ENCODE peak calls at places on chromosomes 2 and 18, in ten cellular contexts. Q, S, I, Y, D, W, X, T, L and K are unnamed samples.

GRCh38 chr2:28650261-28650584 is 101.4 kb upstream of the PPP1CB start:
- DNase-seq in Q (no peak), S (no peak), I (no peak), Y (no peak), D (no peak), W (no peak), X (no peak), T (no peak), L (no peak), K (no peak)

GRCh38 chr2:5409925-5410360 is 282.2 kb upstream of the SOX11 start:
- DNase-seq in Q (peak; percentile 84), S (no peak), I (no peak), Y (no peak), D (no peak), W (no peak), X (no peak), T (no peak), L (no peak), K (no peak)

GRCh38 chr2:6934329-6934728 is 17.1 kb downstream of the RNF144A start:
- DNase-seq in Q (no peak), S (no peak), I (no peak), Y (no peak), D (no peak), W (no peak), X (no peak), T (no peak), L (no peak), K (no peak)

GRCh38 chr18:10078053-10078452 is 164.2 kb downstream of the VAPA start:
- DNase-seq in Q (no peak), S (no peak), I (no peak), Y (no peak), D (no peak), W (no peak), X (no peak), T (no peak), L (no peak), K (no peak)

GRCh38 chr18:7367336-7367735 is 136.4 kb downstream of the LRRC30 start:
- DNase-seq in Q (no peak), S (no peak), I (no peak), Y (no peak), D (no peak), W (no peak), X (no peak), T (no peak), L (no peak), K (no peak)

GRCh38 chr18:49185636-49186035 is 234.9 kb upstream of the SMAD7 start:
- DNase-seq in Q (no peak), S (no peak), I (no peak), Y (no peak), D (no peak), W (no peak), X (no peak), T (no peak), L (no peak), K (no peak)

GRCh38 chr2:137838255-137839092 is 125.8 kb upstream of the HNMT start:
- DNase-seq in Q (peak; percentile 7), S (no peak), I (no peak), Y (no peak), D (peak; percentile 37), W (no peak), X (peak; percentile 12), T (peak; percentile 37), L (peak; percentile 7), K (no peak)

GRCh38 chr2:83808878-83809277 is 650.2 kb downstream of the SUCLG1 start:
- DNase-seq in Q (no peak), S (no peak), I (no peak), Y (no peak), D (no peak), W (no peak), X (no peak), T (no peak), L (no peak), K (no peak)

GRCh38 chr2:207802650-207803049 is 32.9 kb upstream of the FZD5 start:
- DNase-seq in Q (no peak), S (no peak), I (no peak), Y (no peak), D (no peak), W (no peak), X (no peak), T (no peak), L (no peak), K (no peak)